ENCODE peak calls at places on chromosome 1, in seven cellular contexts. One of them, this sample, is unnamed.

GRCh38 chr1:72412286-72412685 is 129.9 kb upstream of the NEGR1 start:
- DNase-seq in Calu3: no peak
- DNase-seq in A549: no peak
- DNase-seq in mesothelial cell of epicardium: no peak
- DNase-seq in K562: no peak
- DNase-seq in AG04449: no peak
- DNase-seq in stomach: no peak
- DNase-seq in this sample: no peak

GRCh38 chr1:24717867-24718650 is 27.2 kb upstream of the CLIC4 start:
- DNase-seq in Calu3: no peak
- DNase-seq in A549: no peak
- DNase-seq in mesothelial cell of epicardium: no peak
- DNase-seq in K562: peak
- DNase-seq in AG04449: no peak
- DNase-seq in stomach: no peak
- DNase-seq in this sample: no peak

GRCh38 chr1:100735244-100735643 is 15.7 kb downstream of the VCAM1 start:
- DNase-seq in Calu3: no peak
- DNase-seq in A549: no peak
- DNase-seq in mesothelial cell of epicardium: no peak
- DNase-seq in K562: no peak
- DNase-seq in AG04449: no peak
- DNase-seq in stomach: no peak
- DNase-seq in this sample: peak

GRCh38 chr1:168469690-168470089 is 74.1 kb downstream of the XCL2 start:
- DNase-seq in Calu3: peak
- DNase-seq in A549: no peak
- DNase-seq in mesothelial cell of epicardium: no peak
- DNase-seq in K562: peak
- DNase-seq in AG04449: no peak
- DNase-seq in stomach: peak
- DNase-seq in this sample: no peak

GRCh38 chr1:180581635-180582039 is 22.9 kb downstream of the OVAAL start:
- DNase-seq in Calu3: no peak
- DNase-seq in A549: no peak
- DNase-seq in mesothelial cell of epicardium: no peak
- DNase-seq in K562: no peak
- DNase-seq in AG04449: no peak
- DNase-seq in stomach: no peak
- DNase-seq in this sample: no peak

GRCh38 chr1:33424205-33424604 is 6.7 kb downstream of the PHC2 start:
- DNase-seq in Calu3: no peak
- DNase-seq in A549: no peak
- DNase-seq in mesothelial cell of epicardium: no peak
- DNase-seq in K562: no peak
- DNase-seq in AG04449: no peak
- DNase-seq in stomach: no peak
- DNase-seq in this sample: no peak

GRCh38 chr1:175632667-175633066 is 110.7 kb downstream of the TNR start:
- DNase-seq in Calu3: no peak
- DNase-seq in A549: no peak
- DNase-seq in mesothelial cell of epicardium: no peak
- DNase-seq in K562: no peak
- DNase-seq in AG04449: no peak
- DNase-seq in stomach: no peak
- DNase-seq in this sample: no peak

GRCh38 chr1:211606914-211607751 is 28.2 kb upstream of the SLC30A1 start:
- DNase-seq in Calu3: no peak
- DNase-seq in A549: no peak
- DNase-seq in mesothelial cell of epicardium: no peak
- DNase-seq in K562: peak
- DNase-seq in AG04449: no peak
- DNase-seq in stomach: no peak
- DNase-seq in this sample: peak

GRCh38 chr1:193567937-193568336 is 381.5 kb upstream of the B3GALT2 start:
- DNase-seq in Calu3: no peak
- DNase-seq in A549: no peak
- DNase-seq in mesothelial cell of epicardium: no peak
- DNase-seq in K562: no peak
- DNase-seq in AG04449: no peak
- DNase-seq in stomach: no peak
- DNase-seq in this sample: no peak

GRCh38 chr1:236165238-236165981 is 23.1 kb downstream of the GPR137B start:
- DNase-seq in Calu3: no peak
- DNase-seq in A549: no peak
- DNase-seq in mesothelial cell of epicardium: peak
- DNase-seq in K562: no peak
- DNase-seq in AG04449: no peak
- DNase-seq in stomach: no peak
- DNase-seq in this sample: no peak

GRCh38 chr1:215761446-215761845 is 194.3 kb downstream of the KCTD3 start:
- DNase-seq in Calu3: no peak
- DNase-seq in A549: no peak
- DNase-seq in mesothelial cell of epicardium: no peak
- DNase-seq in K562: no peak
- DNase-seq in AG04449: no peak
- DNase-seq in stomach: no peak
- DNase-seq in this sample: no peak

GRCh38 chr1:153677718-153678518 is 570 bp upstream of the NPR1 start:
- DNase-seq in Calu3: peak
- DNase-seq in A549: peak
- DNase-seq in mesothelial cell of epicardium: peak
- DNase-seq in K562: peak
- DNase-seq in AG04449: no peak
- DNase-seq in stomach: peak
- DNase-seq in this sample: peak

GRCh38 chr1:198523183-198523942 is 17.1 kb downstream of the ATP6V1G3 start:
- DNase-seq in Calu3: no peak
- DNase-seq in A549: no peak
- DNase-seq in mesothelial cell of epicardium: no peak
- DNase-seq in K562: no peak
- DNase-seq in AG04449: no peak
- DNase-seq in stomach: no peak
- DNase-seq in this sample: no peak

GRCh38 chr1:228310162-228310792 is 96.4 kb downstream of the TRIM11 start:
- DNase-seq in Calu3: no peak
- DNase-seq in A549: no peak
- DNase-seq in mesothelial cell of epicardium: no peak
- DNase-seq in K562: no peak
- DNase-seq in AG04449: no peak
- DNase-seq in stomach: no peak
- DNase-seq in this sample: no peak

GRCh38 chr1:235640580-235640979 is 9.0 kb downstream of the GNG4 start:
- DNase-seq in Calu3: no peak
- DNase-seq in A549: no peak
- DNase-seq in mesothelial cell of epicardium: no peak
- DNase-seq in K562: no peak
- DNase-seq in AG04449: no peak
- DNase-seq in stomach: no peak
- DNase-seq in this sample: no peak

GRCh38 chr1:24961334-24961733 is 31.3 kb upstream of the RUNX3 start:
- DNase-seq in Calu3: no peak
- DNase-seq in A549: no peak
- DNase-seq in mesothelial cell of epicardium: no peak
- DNase-seq in K562: no peak
- DNase-seq in AG04449: no peak
- DNase-seq in stomach: no peak
- DNase-seq in this sample: no peak

GRCh38 chr1:107250169-107250568 is 109.3 kb downstream of the NTNG1 start:
- DNase-seq in Calu3: no peak
- DNase-seq in A549: no peak
- DNase-seq in mesothelial cell of epicardium: no peak
- DNase-seq in K562: no peak
- DNase-seq in AG04449: no peak
- DNase-seq in stomach: no peak
- DNase-seq in this sample: no peak

GRCh38 chr1:150805899-150806298 is 2.2 kb downstream of the CTSK start:
- DNase-seq in Calu3: no peak
- DNase-seq in A549: no peak
- DNase-seq in mesothelial cell of epicardium: no peak
- DNase-seq in K562: no peak
- DNase-seq in AG04449: no peak
- DNase-seq in stomach: no peak
- DNase-seq in this sample: no peak

GRCh38 chr1:225474439-225474985 is 46.7 kb upstream of the LBR start:
- DNase-seq in Calu3: no peak
- DNase-seq in A549: no peak
- DNase-seq in mesothelial cell of epicardium: no peak
- DNase-seq in K562: no peak
- DNase-seq in AG04449: no peak
- DNase-seq in stomach: no peak
- DNase-seq in this sample: peak

DNA sequence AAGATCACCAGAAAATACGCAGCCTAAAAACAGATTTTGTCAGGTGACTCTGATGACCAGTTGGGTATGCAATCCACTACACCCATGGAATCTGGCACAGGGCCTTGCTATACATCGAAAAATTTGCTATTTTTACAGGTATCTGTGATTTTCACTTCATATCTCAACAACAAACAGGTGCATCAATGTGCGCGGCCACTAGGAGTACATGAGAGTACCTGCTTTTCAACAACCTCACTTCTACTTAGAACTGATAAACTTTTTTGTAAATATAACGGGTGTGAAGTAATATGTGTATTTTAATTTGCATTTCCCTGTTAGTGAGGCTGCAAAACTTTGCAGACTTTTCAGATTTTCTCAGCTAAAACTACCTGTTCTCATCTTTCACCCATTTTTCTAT is 80.8 kb downstream of the SLC45A1 start:
- DNase-seq in Calu3: no peak
- DNase-seq in A549: no peak
- DNase-seq in mesothelial cell of epicardium: no peak
- DNase-seq in K562: no peak
- DNase-seq in AG04449: no peak
- DNase-seq in stomach: no peak
- DNase-seq in this sample: no peak
- TF ChIP-seq CTCF in Calu3: no peak
- TF ChIP-seq CTCF in A549: no peak
- TF ChIP-seq CTCF in mesothelial cell of epicardium: peak
- TF ChIP-seq CTCF in K562: peak
- TF ChIP-seq CTCF in AG04449: no peak
- TF ChIP-seq CTCF in stomach: no peak
- TF ChIP-seq CTCF in this sample: no peak

DNA sequence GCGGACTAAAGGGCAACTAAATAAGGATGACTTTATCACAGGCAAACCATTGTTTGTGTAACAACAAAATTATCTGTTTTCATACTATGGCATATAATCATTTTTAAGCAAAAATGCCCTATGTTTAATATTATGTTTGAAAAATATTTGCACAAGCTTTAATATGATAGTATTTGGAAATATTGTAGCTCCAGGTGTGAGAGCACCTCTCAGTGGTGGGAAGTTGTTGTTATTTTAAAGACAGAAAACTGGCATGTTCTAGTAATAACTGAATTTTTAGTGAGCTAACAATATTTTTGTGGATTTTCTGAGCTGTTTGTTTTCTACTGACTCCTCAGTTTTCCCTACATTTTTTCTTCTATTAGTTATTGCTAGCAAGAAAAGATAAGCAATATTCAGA is 578.8 kb downstream of the KCNT2 start:
- DNase-seq in Calu3: no peak
- DNase-seq in A549: no peak
- DNase-seq in mesothelial cell of epicardium: no peak
- DNase-seq in K562: no peak
- DNase-seq in AG04449: no peak
- DNase-seq in stomach: no peak
- DNase-seq in this sample: no peak
- TF ChIP-seq CTCF in Calu3: no peak
- TF ChIP-seq CTCF in A549: no peak
- TF ChIP-seq CTCF in mesothelial cell of epicardium: no peak
- TF ChIP-seq CTCF in K562: no peak
- TF ChIP-seq CTCF in AG04449: no peak
- TF ChIP-seq CTCF in stomach: no peak
- TF ChIP-seq CTCF in this sample: no peak

GRCh38 chr1:42684139-42684538 is 1.9 kb downstream of the YBX1 start:
- DNase-seq in Calu3: peak
- DNase-seq in A549: peak
- DNase-seq in mesothelial cell of epicardium: no peak
- DNase-seq in K562: no peak
- DNase-seq in AG04449: no peak
- DNase-seq in stomach: no peak
- DNase-seq in this sample: no peak

GRCh38 chr1:42680921-42681683 is 1.1 kb upstream of the YBX1 start:
- DNase-seq in Calu3: no peak
- DNase-seq in A549: peak
- DNase-seq in mesothelial cell of epicardium: no peak
- DNase-seq in K562: no peak
- DNase-seq in AG04449: no peak
- DNase-seq in stomach: no peak
- DNase-seq in this sample: no peak

GRCh38 chr1:42680045-42680444 is 2.2 kb upstream of the YBX1 start:
- DNase-seq in Calu3: no peak
- DNase-seq in A549: no peak
- DNase-seq in mesothelial cell of epicardium: no peak
- DNase-seq in K562: no peak
- DNase-seq in AG04449: no peak
- DNase-seq in stomach: no peak
- DNase-seq in this sample: no peak

GRCh38 chr1:42681771-42682483 is at the start of gene YBX1:
- DNase-seq in Calu3: peak
- DNase-seq in A549: peak
- DNase-seq in mesothelial cell of epicardium: peak
- DNase-seq in K562: peak
- DNase-seq in AG04449: peak
- DNase-seq in stomach: peak
- DNase-seq in this sample: peak

DNA sequence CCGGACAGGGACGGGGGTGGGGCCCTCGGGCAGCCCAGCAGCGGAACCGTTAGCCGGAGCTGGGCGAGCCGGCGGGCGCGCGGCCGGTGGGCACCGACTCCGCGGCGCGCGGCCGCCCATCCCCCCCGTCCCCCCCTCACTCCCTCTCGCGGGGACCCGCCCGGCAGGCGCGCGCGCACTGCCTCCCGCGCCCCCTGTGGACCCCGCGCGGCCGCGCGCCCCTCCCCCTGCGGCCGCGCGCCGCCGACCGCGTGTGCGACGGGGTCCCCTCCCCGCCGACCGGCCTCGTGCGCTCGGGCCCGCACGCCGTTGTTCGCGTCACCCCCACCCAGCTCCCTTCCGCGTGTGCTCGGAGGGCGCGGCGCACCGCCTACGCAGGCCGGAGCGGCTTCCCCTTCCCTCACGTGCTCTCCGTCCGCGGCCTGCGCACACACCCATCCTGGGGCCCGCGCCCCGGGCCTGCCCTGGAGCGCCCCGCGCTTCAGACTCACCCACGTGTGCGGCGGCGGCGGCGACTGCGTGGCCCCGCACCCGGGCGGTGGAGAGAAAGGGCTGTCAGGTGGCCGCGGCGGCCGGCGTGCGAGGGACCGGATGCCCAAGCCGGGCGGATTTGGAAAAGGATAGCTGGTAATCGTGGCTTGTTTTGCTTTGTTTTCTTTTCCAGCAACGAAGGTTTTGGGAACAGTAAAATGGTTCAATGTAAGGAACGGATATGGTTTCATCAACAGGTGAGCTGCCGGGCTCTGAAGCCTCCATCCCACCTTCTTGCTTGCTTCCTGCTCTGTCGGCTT is 716 bp downstream of the YBX1 start:
- DNase-seq in Calu3: peak
- DNase-seq in A549: peak
- DNase-seq in mesothelial cell of epicardium: peak
- DNase-seq in K562: peak
- DNase-seq in AG04449: no peak
- DNase-seq in stomach: peak
- DNase-seq in this sample: peak
- TF ChIP-seq CTCF in Calu3: no peak
- TF ChIP-seq CTCF in A549: no peak
- TF ChIP-seq CTCF in mesothelial cell of epicardium: no peak
- TF ChIP-seq CTCF in K562: no peak
- TF ChIP-seq CTCF in AG04449: no peak
- TF ChIP-seq CTCF in stomach: no peak
- TF ChIP-seq CTCF in this sample: no peak

GRCh38 chr1:20216574-20216973 is 30.3 kb upstream of the PLA2G2C start:
- DNase-seq in Calu3: no peak
- DNase-seq in A549: peak
- DNase-seq in mesothelial cell of epicardium: no peak
- DNase-seq in K562: peak
- DNase-seq in AG04449: no peak
- DNase-seq in stomach: no peak
- DNase-seq in this sample: no peak
- TF ChIP-seq CTCF in Calu3: no peak
- TF ChIP-seq CTCF in A549: peak
- TF ChIP-seq CTCF in mesothelial cell of epicardium: no peak
- TF ChIP-seq CTCF in K562: peak
- TF ChIP-seq CTCF in AG04449: peak
- TF ChIP-seq CTCF in stomach: no peak
- TF ChIP-seq CTCF in this sample: no peak

This sample was measured in lung.